ENCODE peak calls at places on chromosome 2, in ten cellular contexts. L, G, A, P, T, J, S, W, E and D are unnamed samples.

GRCh38 chr2:233142355-233142897 is 82.3 kb downstream of the INPP5D start:
- DNase-seq in T (no peak), A (peak; percentile 44), E (no peak), W (no peak), J (no peak), S (no peak), G (no peak), P (no peak), L (no peak), D (no peak)

GRCh38 chr2:140353541-140353940 is 1573.4 kb upstream of the NXPH2 start:
- DNase-seq in W (no peak), G (peak; percentile 75), P (no peak), A (no peak), L (no peak), T (no peak), S (peak; percentile 55), E (no peak), J (no peak), D (peak; percentile 41)

GRCh38 chr2:24123212-24124002 is at the start of the genes FAM228B and PFN4:
- DNase-seq in G (peak; percentile 76), A (peak; percentile 91), E (peak; percentile 91), J (peak; percentile 93), W (peak; percentile 92), S (peak; percentile 69), L (peak; percentile 92), T (peak; percentile 85), P (no peak), D (peak; percentile 77)

GRCh38 chr2:64067326-64067725 is 48.1 kb upstream of the VPS54 start:
- DNase-seq in J (no peak), P (no peak), A (no peak), S (peak; percentile 19), T (no peak), G (no peak), W (no peak), E (no peak), L (no peak), D (no peak)

GRCh38 chr2:185291035-185291647 is 447.5 kb upstream of the FSIP2 start:
- DNase-seq in J (peak; percentile 38), S (peak; percentile 55), A (peak; percentile 67), E (peak; percentile 41), T (peak; percentile 67), G (peak; percentile 59), P (no peak), L (no peak), W (no peak), D (peak; percentile 71)

GRCh38 chr2:88597168-88597567 is 30.1 kb downstream of the EIF2AK3 start:
- DNase-seq in T (no peak), J (no peak), W (no peak), A (no peak), P (no peak), E (no peak), L (no peak), S (no peak), G (no peak), D (no peak)

GRCh38 chr2:149329470-149330126 is 789 bp upstream of the LYPD6 start:
- DNase-seq in S (peak; percentile 30), G (peak; percentile 4), W (no peak), P (peak; percentile 13), A (peak; percentile 66), L (peak; percentile 22), E (peak; percentile 73), T (peak; percentile 59), J (no peak), D (peak; percentile 68)

GRCh38 chr2:45651415-45652089 is at the start of gene PRKCE:
- DNase-seq in L (peak; percentile 72), S (peak; percentile 50), W (peak; percentile 69), A (peak; percentile 21), J (peak; percentile 69), T (peak; percentile 53), P (no peak), E (peak; percentile 42), G (peak; percentile 52), D (peak; percentile 41)

GRCh38 chr2:227719637-227720036 is 1.8 kb upstream of the SLC19A3 start:
- DNase-seq in A (peak; percentile 41), W (no peak), E (no peak), P (no peak), T (no peak), L (no peak), G (no peak), S (no peak), J (no peak), D (peak; percentile 48)

DNA sequence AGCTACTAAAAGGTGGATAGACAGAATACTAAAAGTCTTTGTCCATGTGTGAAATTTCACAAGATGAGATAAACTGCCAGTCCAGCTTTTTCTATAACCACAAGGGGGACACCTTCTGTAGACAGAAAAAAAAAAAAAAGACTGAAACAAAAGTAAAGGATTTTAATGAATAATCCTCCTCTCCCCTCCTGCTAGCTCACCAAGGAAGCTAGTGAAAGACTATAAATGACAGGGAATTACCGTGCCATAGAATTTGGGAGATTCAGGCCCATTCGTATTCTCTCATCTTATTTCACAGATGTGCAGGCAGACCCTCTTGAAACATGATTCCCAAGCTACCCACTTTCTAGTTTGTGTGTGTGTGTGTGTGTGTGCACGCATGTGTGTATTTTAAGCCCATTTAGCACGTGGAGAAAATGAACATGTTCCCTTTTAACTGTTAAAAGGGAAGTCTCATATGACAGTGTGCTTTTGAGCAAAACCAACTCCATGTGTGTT is 36.3 kb upstream of the SLC8A1 start:
- DNase-seq in L (no peak), E (peak; percentile 43), J (no peak), G (peak; percentile 64), T (no peak), A (peak; percentile 57), S (peak; percentile 58), W (no peak), P (peak; percentile 29), D (peak; percentile 51)
- TF ChIP-seq CTCF in L (peak; percentile 67), E (peak; percentile 52), J (peak; percentile 22), G (peak; percentile 66), T (peak; percentile 80), A (peak; percentile 47), S (peak; percentile 56), W (peak; percentile 65), P (peak; percentile 54), D (peak; percentile 40)

GRCh38 chr2:19377717-19378116 is 19.3 kb upstream of the OSR1 start:
- DNase-seq in E (no peak), S (no peak), A (no peak), T (no peak), J (no peak), W (no peak), L (no peak), P (no peak), G (no peak), D (no peak)
- TF ChIP-seq CTCF in E (no peak), S (peak; percentile 5), A (peak; percentile 25), T (no peak), J (no peak), W (no peak), L (no peak), P (no peak), G (no peak), D (no peak)

GRCh38 chr2:37026050-37026449 is 58.1 kb downstream of the HEATR5B start:
- DNase-seq in G (no peak), W (no peak), T (no peak), E (peak; percentile 48), L (no peak), A (peak; percentile 57), J (no peak), S (peak; percentile 17), P (no peak), D (peak; percentile 6)
- TF ChIP-seq CTCF in G (no peak), W (no peak), T (no peak), E (peak; percentile 39), L (peak; percentile 17), A (peak; percentile 47), J (no peak), S (peak; percentile 24), P (peak; percentile 9), D (peak; percentile 8)

GRCh38 chr2:10007440-10007839 is 35.9 kb upstream of the KLF11 start:
- DNase-seq in T (no peak), W (no peak), E (no peak), G (peak; percentile 42), L (no peak), S (no peak), A (no peak), P (no peak), J (peak; percentile 26), D (no peak)

GRCh38 chr2:10009271-10009810 is 34.0 kb upstream of the KLF11 start:
- DNase-seq in T (no peak), G (no peak), E (no peak), P (no peak), J (peak; percentile 29), W (no peak), S (no peak), A (no peak), L (no peak), D (no peak)

GRCh38 chr2:10006248-10007147 is 36.9 kb upstream of the KLF11 start:
- DNase-seq in L (peak; percentile 65), P (no peak), J (peak; percentile 38), G (no peak), A (peak; percentile 50), S (no peak), E (no peak), T (no peak), W (peak; percentile 66), D (no peak)

GRCh38 chr2:10008809-10009176 is 34.6 kb upstream of the KLF11 start:
- DNase-seq in P (no peak), J (no peak), W (no peak), T (no peak), A (no peak), S (no peak), G (no peak), L (no peak), E (no peak), D (no peak)

GRCh38 chr2:10007921-10008808 is 35.2 kb upstream of the KLF11 start:
- DNase-seq in L (no peak), G (no peak), P (no peak), E (no peak), A (peak; percentile 75), T (no peak), W (no peak), S (peak; percentile 23), J (peak; percentile 28), D (no peak)
- TF ChIP-seq CTCF in L (peak; percentile 28), G (no peak), P (no peak), E (no peak), A (peak; percentile 13), T (no peak), W (peak; percentile 26), S (no peak), J (no peak), D (no peak)

GRCh38 chr2:110114007-110114591 is 1.5 kb downstream of the MALL start:
- DNase-seq in T (no peak), G (no peak), E (peak; percentile 92), J (peak; percentile 62), W (no peak), P (no peak), A (peak; percentile 30), S (no peak), L (no peak), D (peak; percentile 73)
- TF ChIP-seq CTCF in T (no peak), G (peak; percentile 33), E (peak; percentile 34), J (no peak), W (peak; percentile 44), P (peak; percentile 20), A (peak; percentile 3), S (peak; percentile 9), L (peak; percentile 33), D (no peak)

GRCh38 chr2:25809646-25810045 is 68.6 kb downstream of the ASXL2 start:
- DNase-seq in W (no peak), G (no peak), P (no peak), T (no peak), S (no peak), L (no peak), E (no peak), J (no peak), A (no peak), D (no peak)
- TF ChIP-seq CTCF in W (no peak), G (no peak), P (no peak), T (no peak), S (no peak), L (no peak), E (no peak), J (no peak), A (no peak), D (no peak)

GRCh38 chr2:237857791-237858190 is 1.6 kb upstream of the RAMP1 start:
- DNase-seq in P (no peak), T (no peak), G (no peak), L (no peak), S (no peak), E (no peak), J (no peak), A (no peak), W (no peak), D (no peak)
- TF ChIP-seq CTCF in P (no peak), T (no peak), G (no peak), L (no peak), S (no peak), E (no peak), J (no peak), A (no peak), W (no peak), D (no peak)